ENCODE peak calls at places on chromosomes 11 and 22, in four cellular contexts. T is stomach, P is Panc1, X is uterus. U is an unnamed sample.

GRCh38 chr11:64870176-64870892 is 8.1 kb downstream of the EHD1 start:
- DNase-seq in T (no peak), P (no peak), X (no peak), U (no peak)

GRCh38 chr11:10351768-10352641 is 47.1 kb downstream of the ADM start:
- DNase-seq in T (peak), P (peak), X (peak), U (peak)

GRCh38 chr11:78042858-78043257 is 19.8 kb upstream of the KCTD14 start:
- DNase-seq in T (no peak), P (no peak), X (no peak), U (no peak)

GRCh38 chr11:24760681-24761080 is 263.8 kb downstream of the LUZP2 start:
- DNase-seq in T (no peak), P (no peak), X (no peak), U (peak)

GRCh38 chr11:10878408-10879214 is 20.8 kb upstream of the ZBED5 start:
- DNase-seq in T (no peak), P (no peak), X (no peak), U (peak)

GRCh38 chr22:50544746-50545253 is 899 bp upstream of the KLHDC7B start:
- DNase-seq in T (peak), P (no peak), X (no peak), U (no peak)

GRCh38 chr11:10604340-10604748 is 35.9 kb upstream of the LYVE1 start:
- DNase-seq in T (no peak), P (no peak), X (peak), U (no peak)

GRCh38 chr11:124648610-124649009 is 24.9 kb downstream of the SIAE start:
- DNase-seq in T (no peak), P (no peak), X (no peak), U (no peak)

GRCh38 chr11:12196335-12196734 is 85.9 kb downstream of the MICAL2 start:
- DNase-seq in T (no peak), P (no peak), X (no peak), U (no peak)

GRCh38 chr11:12204506-12204905 is 94.1 kb downstream of the MICAL2 start:
- DNase-seq in T (no peak), P (no peak), X (no peak), U (no peak)

GRCh38 chr11:125082611-125083311 is 19.7 kb downstream of the SLC37A2 start:
- DNase-seq in T (no peak), P (no peak), X (no peak), U (no peak)

GRCh38 chr22:19757140-19757984 is 3.2 kb upstream of the TBX1 start:
- DNase-seq in T (no peak), P (no peak), X (no peak), U (no peak)
- H3K4me3 ChIP-seq in T (peak), P (peak), X (no peak), U (peak)

GRCh38 chr22:46296257-46297150 is at the start of gene GTSE1:
- DNase-seq in T (peak), P (peak), X (peak), U (peak)
- TF ChIP-seq CTCF in T (no peak), P (no peak), X (peak), U (peak)

GRCh38 chr11:88414385-88414861 is 76.9 kb upstream of the CTSC start:
- DNase-seq in T (no peak), P (no peak), X (peak), U (no peak)
- H3K4me3 ChIP-seq in T (no peak), P (no peak), X (no peak), U (no peak)

GRCh38 chr11:1194977-1195689 is 27.7 kb upstream of the MUC5B start:
- DNase-seq in T (peak), P (no peak), X (peak), U (no peak)
- TF ChIP-seq CTCF in T (no peak), P (no peak), X (no peak), U (no peak)

GRCh38 chr11:126282361-126282741 is 542 bp upstream of the TIRAP start:
- DNase-seq in T (peak), P (no peak), X (peak), U (no peak)
- H3K4me3 ChIP-seq in T (peak), P (peak), X (peak), U (peak)

DNA sequence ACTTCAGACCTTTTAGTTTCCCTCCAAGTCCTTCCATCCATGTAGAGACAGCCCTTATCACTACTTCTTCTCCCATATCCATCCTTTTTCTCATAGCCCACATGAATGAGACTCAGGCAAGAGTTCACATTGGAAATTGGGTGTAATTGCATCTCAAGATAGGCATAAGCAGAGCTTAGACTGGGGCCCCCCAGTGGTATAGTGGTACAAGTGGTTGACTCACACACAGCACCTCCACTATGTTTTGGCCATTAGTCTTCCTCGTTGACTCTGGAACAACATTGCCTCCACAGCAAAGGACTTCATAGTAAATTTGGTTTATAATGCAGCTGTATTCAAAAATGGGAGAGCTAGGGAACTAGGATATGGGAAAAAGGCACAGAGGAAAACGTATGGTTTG is 2.6 kb downstream of the UBQLN3 start:
- DNase-seq in T (no peak), P (no peak), X (no peak), U (no peak)
- TF ChIP-seq CTCF in T (no peak), P (no peak), X (no peak), U (no peak)

DNA sequence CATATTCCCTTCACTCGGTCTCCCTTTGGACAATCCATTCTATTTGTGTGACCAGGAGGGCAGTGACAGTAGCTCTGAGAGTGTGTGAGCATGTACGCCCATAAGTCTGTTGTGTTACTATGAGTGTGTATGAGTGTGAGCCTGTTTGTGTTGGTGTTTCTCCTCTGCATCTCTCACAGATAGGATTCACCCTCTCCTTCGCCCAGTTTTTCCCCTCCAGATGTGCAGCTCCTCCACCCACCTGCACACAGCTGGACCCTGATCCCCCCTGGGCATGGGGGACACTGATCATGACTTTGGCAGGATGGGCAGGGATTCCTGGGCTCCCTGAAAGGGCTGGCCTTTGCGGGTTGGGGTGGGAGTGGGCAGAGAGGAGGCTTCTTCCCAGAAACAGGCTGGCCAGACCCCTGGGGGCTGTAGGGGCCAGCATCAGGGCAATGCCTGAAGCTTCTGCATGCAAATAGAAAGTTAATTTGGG is 14.5 kb downstream of the PHLDB1 start:
- DNase-seq in T (no peak), P (no peak), X (no peak), U (no peak)
- H3K4me3 ChIP-seq in T (peak), P (peak), X (no peak), U (peak)

GRCh38 chr22:32823024-32823730 is 21.7 kb downstream of the TIMP3 start:
- DNase-seq in T (peak), P (no peak), X (peak), U (no peak)
- TF ChIP-seq CTCF in T (peak), P (peak), X (no peak), U (peak)